ENCODE peak calls at places on chromosomes 11 and 22, in nine cellular contexts. One of them, this sample, is unnamed.

GRCh38 chr11:72844356-72844755 is 30.1 kb downstream of the ATG16L2 start:
- DNase-seq in activated CD4-positive, alpha-beta memory T cell treated with anti-CD3 and anti-CD28 coated beads, Interleukin-2, amount 10 ng/mL, durations not matched to agents 7 days and 5 days: no peak
- DNase-seq in glutamatergic neuron: no peak
- DNase-seq in stimulated activated effector memory CD8-positive, alpha-beta T cell treated with anti-CD3 and anti-CD28 coated beads, Interleukin-12 subunit alpha, Interleukin-12 subunit beta, amount 100 ng/mL, for 72 hours: no peak
- DNase-seq in amniotic stem cell: no peak
- DNase-seq in RWPE1: no peak
- DNase-seq in PC-9: no peak
- DNase-seq in GM20000: no peak
- DNase-seq in HEK293T: no peak
- DNase-seq in this sample: no peak

GRCh38 chr22:44698531-44699421 is 3.2 kb upstream of the PRR5 start:
- DNase-seq in activated CD4-positive, alpha-beta memory T cell treated with anti-CD3 and anti-CD28 coated beads, Interleukin-2, amount 10 ng/mL, durations not matched to agents 7 days and 5 days: no peak
- DNase-seq in glutamatergic neuron: no peak
- DNase-seq in stimulated activated effector memory CD8-positive, alpha-beta T cell treated with anti-CD3 and anti-CD28 coated beads, Interleukin-12 subunit alpha, Interleukin-12 subunit beta, amount 100 ng/mL, for 72 hours: no peak
- DNase-seq in amniotic stem cell: peak
- DNase-seq in RWPE1: no peak
- DNase-seq in PC-9: no peak
- DNase-seq in GM20000: no peak
- DNase-seq in HEK293T: no peak
- DNase-seq in this sample: peak

GRCh38 chr11:110251837-110252236 is 44.6 kb downstream of the RDX start:
- DNase-seq in activated CD4-positive, alpha-beta memory T cell treated with anti-CD3 and anti-CD28 coated beads, Interleukin-2, amount 10 ng/mL, durations not matched to agents 7 days and 5 days: no peak
- DNase-seq in glutamatergic neuron: no peak
- DNase-seq in stimulated activated effector memory CD8-positive, alpha-beta T cell treated with anti-CD3 and anti-CD28 coated beads, Interleukin-12 subunit alpha, Interleukin-12 subunit beta, amount 100 ng/mL, for 72 hours: no peak
- DNase-seq in amniotic stem cell: peak
- DNase-seq in RWPE1: peak
- DNase-seq in PC-9: peak
- DNase-seq in GM20000: no peak
- DNase-seq in HEK293T: no peak
- DNase-seq in this sample: no peak

GRCh38 chr11:65593518-65594414 is 1.8 kb downstream of the KCNK7 start:
- DNase-seq in activated CD4-positive, alpha-beta memory T cell treated with anti-CD3 and anti-CD28 coated beads, Interleukin-2, amount 10 ng/mL, durations not matched to agents 7 days and 5 days: no peak
- DNase-seq in glutamatergic neuron: peak
- DNase-seq in stimulated activated effector memory CD8-positive, alpha-beta T cell treated with anti-CD3 and anti-CD28 coated beads, Interleukin-12 subunit alpha, Interleukin-12 subunit beta, amount 100 ng/mL, for 72 hours: no peak
- DNase-seq in amniotic stem cell: no peak
- DNase-seq in RWPE1: no peak
- DNase-seq in PC-9: no peak
- DNase-seq in GM20000: peak
- DNase-seq in HEK293T: peak
- DNase-seq in this sample: peak

GRCh38 chr11:102934735-102935134 is 20.8 kb downstream of the MMP13 start:
- DNase-seq in activated CD4-positive, alpha-beta memory T cell treated with anti-CD3 and anti-CD28 coated beads, Interleukin-2, amount 10 ng/mL, durations not matched to agents 7 days and 5 days: no peak
- DNase-seq in glutamatergic neuron: no peak
- DNase-seq in stimulated activated effector memory CD8-positive, alpha-beta T cell treated with anti-CD3 and anti-CD28 coated beads, Interleukin-12 subunit alpha, Interleukin-12 subunit beta, amount 100 ng/mL, for 72 hours: no peak
- DNase-seq in amniotic stem cell: no peak
- DNase-seq in RWPE1: no peak
- DNase-seq in PC-9: no peak
- DNase-seq in GM20000: no peak
- DNase-seq in HEK293T: no peak
- DNase-seq in this sample: no peak

GRCh38 chr11:130103296-130103814 is 33.7 kb downstream of the APLP2 start:
- DNase-seq in activated CD4-positive, alpha-beta memory T cell treated with anti-CD3 and anti-CD28 coated beads, Interleukin-2, amount 10 ng/mL, durations not matched to agents 7 days and 5 days: no peak
- DNase-seq in glutamatergic neuron: no peak
- DNase-seq in stimulated activated effector memory CD8-positive, alpha-beta T cell treated with anti-CD3 and anti-CD28 coated beads, Interleukin-12 subunit alpha, Interleukin-12 subunit beta, amount 100 ng/mL, for 72 hours: no peak
- DNase-seq in amniotic stem cell: peak
- DNase-seq in RWPE1: peak
- DNase-seq in PC-9: no peak
- DNase-seq in GM20000: no peak
- DNase-seq in HEK293T: peak
- DNase-seq in this sample: no peak

GRCh38 chr11:12842933-12843636 is 166.0 kb upstream of the RASSF10 start:
- DNase-seq in activated CD4-positive, alpha-beta memory T cell treated with anti-CD3 and anti-CD28 coated beads, Interleukin-2, amount 10 ng/mL, durations not matched to agents 7 days and 5 days: no peak
- DNase-seq in glutamatergic neuron: no peak
- DNase-seq in stimulated activated effector memory CD8-positive, alpha-beta T cell treated with anti-CD3 and anti-CD28 coated beads, Interleukin-12 subunit alpha, Interleukin-12 subunit beta, amount 100 ng/mL, for 72 hours: no peak
- DNase-seq in amniotic stem cell: no peak
- DNase-seq in RWPE1: peak
- DNase-seq in PC-9: no peak
- DNase-seq in GM20000: no peak
- DNase-seq in HEK293T: peak
- DNase-seq in this sample: peak

GRCh38 chr22:30453731-30454510 is 17.9 kb downstream of the SEC14L3 start:
- DNase-seq in activated CD4-positive, alpha-beta memory T cell treated with anti-CD3 and anti-CD28 coated beads, Interleukin-2, amount 10 ng/mL, durations not matched to agents 7 days and 5 days: peak
- DNase-seq in glutamatergic neuron: no peak
- DNase-seq in stimulated activated effector memory CD8-positive, alpha-beta T cell treated with anti-CD3 and anti-CD28 coated beads, Interleukin-12 subunit alpha, Interleukin-12 subunit beta, amount 100 ng/mL, for 72 hours: no peak
- DNase-seq in amniotic stem cell: no peak
- DNase-seq in RWPE1: no peak
- DNase-seq in PC-9: no peak
- DNase-seq in GM20000: no peak
- DNase-seq in HEK293T: no peak
- DNase-seq in this sample: peak

GRCh38 chr11:7576671-7577225 is 62.9 kb downstream of the PPFIBP2 start:
- DNase-seq in activated CD4-positive, alpha-beta memory T cell treated with anti-CD3 and anti-CD28 coated beads, Interleukin-2, amount 10 ng/mL, durations not matched to agents 7 days and 5 days: no peak
- DNase-seq in glutamatergic neuron: no peak
- DNase-seq in stimulated activated effector memory CD8-positive, alpha-beta T cell treated with anti-CD3 and anti-CD28 coated beads, Interleukin-12 subunit alpha, Interleukin-12 subunit beta, amount 100 ng/mL, for 72 hours: no peak
- DNase-seq in amniotic stem cell: no peak
- DNase-seq in RWPE1: no peak
- DNase-seq in PC-9: no peak
- DNase-seq in GM20000: no peak
- DNase-seq in HEK293T: no peak
- DNase-seq in this sample: no peak

GRCh38 chr11:117907276-117908110 is 21.7 kb downstream of the TMPRSS13 start:
- DNase-seq in activated CD4-positive, alpha-beta memory T cell treated with anti-CD3 and anti-CD28 coated beads, Interleukin-2, amount 10 ng/mL, durations not matched to agents 7 days and 5 days: peak
- DNase-seq in glutamatergic neuron: peak
- DNase-seq in stimulated activated effector memory CD8-positive, alpha-beta T cell treated with anti-CD3 and anti-CD28 coated beads, Interleukin-12 subunit alpha, Interleukin-12 subunit beta, amount 100 ng/mL, for 72 hours: peak
- DNase-seq in amniotic stem cell: peak
- DNase-seq in RWPE1: peak
- DNase-seq in PC-9: peak
- DNase-seq in GM20000: peak
- DNase-seq in HEK293T: peak
- DNase-seq in this sample: peak

GRCh38 chr11:104522650-104523049 is 358.7 kb upstream of the PDGFD start:
- DNase-seq in activated CD4-positive, alpha-beta memory T cell treated with anti-CD3 and anti-CD28 coated beads, Interleukin-2, amount 10 ng/mL, durations not matched to agents 7 days and 5 days: no peak
- DNase-seq in glutamatergic neuron: no peak
- DNase-seq in stimulated activated effector memory CD8-positive, alpha-beta T cell treated with anti-CD3 and anti-CD28 coated beads, Interleukin-12 subunit alpha, Interleukin-12 subunit beta, amount 100 ng/mL, for 72 hours: no peak
- DNase-seq in amniotic stem cell: no peak
- DNase-seq in RWPE1: no peak
- DNase-seq in PC-9: no peak
- DNase-seq in GM20000: no peak
- DNase-seq in HEK293T: no peak
- DNase-seq in this sample: no peak

GRCh38 chr22:21964234-21964633 is 11.6 kb upstream of the PPM1F start:
- DNase-seq in activated CD4-positive, alpha-beta memory T cell treated with anti-CD3 and anti-CD28 coated beads, Interleukin-2, amount 10 ng/mL, durations not matched to agents 7 days and 5 days: no peak
- DNase-seq in glutamatergic neuron: no peak
- DNase-seq in stimulated activated effector memory CD8-positive, alpha-beta T cell treated with anti-CD3 and anti-CD28 coated beads, Interleukin-12 subunit alpha, Interleukin-12 subunit beta, amount 100 ng/mL, for 72 hours: no peak
- DNase-seq in amniotic stem cell: no peak
- DNase-seq in RWPE1: no peak
- DNase-seq in PC-9: no peak
- DNase-seq in GM20000: no peak
- DNase-seq in HEK293T: no peak
- DNase-seq in this sample: no peak